ENCODE peak calls at places on chromosomes 6 and 20, in six cellular contexts. W is A549, U is stomach, J is K562, M is transverse colon, I is ovary. D is an unnamed sample.

GRCh38 chr20:25058051-25058796 is at the start of gene ACSS1:
- DNase-seq in W (peak; percentile 72), U (peak; percentile 70), J (peak; percentile 58), M (peak; percentile 78), I (peak; percentile 62), D (no peak)

GRCh38 chr6:28357036-28357435 is 7.3 kb downstream of the ZKSCAN3 start:
- DNase-seq in W (no peak), U (no peak), J (no peak), M (no peak), I (no peak), D (no peak)

GRCh38 chr6:501891-502601 is 110.5 kb downstream of the IRF4 start:
- DNase-seq in W (no peak), U (no peak), J (no peak), M (peak; percentile 27), I (no peak), D (no peak)

GRCh38 chr6:37779902-37780628 is 39.5 kb upstream of the ZFAND3 start:
- DNase-seq in W (no peak), U (no peak), J (no peak), M (no peak), I (no peak), D (no peak)

GRCh38 chr6:72216222-72217106 is 330.1 kb downstream of the RIMS1 start:
- DNase-seq in W (no peak), U (peak; percentile 66), J (no peak), M (no peak), I (no peak), D (no peak)

GRCh38 chr6:63844287-63844686 is 208.7 kb downstream of the PHF3 start:
- DNase-seq in W (no peak), U (no peak), J (no peak), M (no peak), I (no peak), D (no peak)

GRCh38 chr20:3635346-3635745 is 27.9 kb downstream of the GFRA4 start:
- DNase-seq in W (no peak), U (no peak), J (no peak), M (no peak), I (no peak), D (no peak)

GRCh38 chr20:50772418-50773185 is 22.3 kb upstream of the BCAS4 start:
- DNase-seq in W (no peak), U (no peak), J (no peak), M (no peak), I (no peak), D (no peak)

GRCh38 chr6:147675281-147675680 is 166.8 kb downstream of the SAMD5 start:
- DNase-seq in W (no peak), U (no peak), J (no peak), M (no peak), I (no peak), D (no peak)

GRCh38 chr20:49846206-49846807 is 33.7 kb downstream of the SLC9A8 start:
- DNase-seq in W (peak; percentile 47), U (peak; percentile 46), J (peak; percentile 56), M (peak; percentile 46), I (peak; percentile 43), D (no peak)

GRCh38 chr6:88008821-88009220 is 38.8 kb upstream of the SPACA1 start:
- DNase-seq in W (no peak), U (no peak), J (no peak), M (no peak), I (no peak), D (no peak)

GRCh38 chr6:166780284-166780683 is 153.2 kb upstream of the RPS6KA2 start:
- DNase-seq in W (no peak), U (no peak), J (no peak), M (no peak), I (no peak), D (peak; percentile 35)

GRCh38 chr6:167968091-167968490 is 29.4 kb upstream of the KIF25 start:
- DNase-seq in W (peak; percentile 9), U (no peak), J (peak; percentile 68), M (peak; percentile 59), I (no peak), D (peak; percentile 29)

GRCh38 chr6:152300517-152300916 is 336.6 kb downstream of the SYNE1 start:
- DNase-seq in W (no peak), U (no peak), J (no peak), M (no peak), I (no peak), D (no peak)

GRCh38 chr20:44924526-44924925 is 14.7 kb downstream of the PABPC1L start:
- DNase-seq in W (no peak), U (no peak), J (no peak), M (no peak), I (no peak), D (no peak)

GRCh38 chr6:166417285-166417691 is 34.5 kb upstream of the MPC1 start:
- DNase-seq in W (no peak), U (no peak), J (no peak), M (no peak), I (no peak), D (no peak)

GRCh38 chr6:150905769-150906168 is 40.3 kb downstream of the MTHFD1L start:
- DNase-seq in W (no peak), U (no peak), J (peak; percentile 63), M (no peak), I (no peak), D (no peak)

GRCh38 chr6:26420607-26421235 is 18.6 kb downstream of the BTN3A1 start:
- DNase-seq in W (peak; percentile 26), U (no peak), J (peak; percentile 48), M (peak; percentile 25), I (peak; percentile 23), D (no peak)

GRCh38 chr20:56760610-56761009 is 131.5 kb downstream of the TFAP2C start:
- DNase-seq in W (no peak), U (no peak), J (no peak), M (no peak), I (no peak), D (no peak)

GRCh38 chr6:151493495-151494234 is at the start of gene CCDC170:
- DNase-seq in W (peak; percentile 25), U (peak; percentile 31), J (no peak), M (no peak), I (peak; percentile 62), D (no peak)

GRCh38 chr6:31899215-31899614 is 1.7 kb upstream of the EHMT2 start:
- DNase-seq in W (no peak), U (no peak), J (no peak), M (no peak), I (no peak), D (no peak)

GRCh38 chr6:153125032-153125431 is 6.0 kb downstream of the RGS17 start:
- DNase-seq in W (no peak), U (no peak), J (no peak), M (no peak), I (no peak), D (no peak)

GRCh38 chr20:57947421-57948176 is 237.8 kb upstream of the PMEPA1 start:
- DNase-seq in W (no peak), U (no peak), J (no peak), M (no peak), I (no peak), D (no peak)

GRCh38 chr6:30327232-30327746 is 562 bp downstream of the TRIM39 start:
- DNase-seq in W (peak; percentile 75), U (no peak), J (no peak), M (no peak), I (no peak), D (no peak)
- TF ChIP-seq EP300 in W (no peak), U (peak; percentile 56), J (no peak), M (no peak), I (no peak), D (peak; percentile 29)

DNA sequence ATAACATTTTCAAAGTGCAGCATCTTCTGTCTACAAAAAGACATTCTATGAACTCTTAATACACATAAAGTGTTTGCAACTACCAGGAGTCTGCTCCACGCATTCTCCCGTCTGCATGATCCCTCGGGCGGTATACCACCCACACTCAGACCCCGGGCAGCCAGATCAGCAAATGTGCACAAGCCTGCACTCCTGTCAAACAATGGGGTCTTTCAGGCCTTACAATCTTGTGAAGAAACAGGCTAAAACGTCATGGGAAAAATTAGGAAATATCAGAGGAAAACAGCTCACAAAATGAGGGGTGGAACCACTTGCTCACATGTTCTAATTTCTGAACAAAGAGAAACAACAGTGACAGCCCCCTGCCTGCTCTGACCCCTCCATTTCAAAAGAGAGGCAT is 69.5 kb downstream of the BACH2 start:
- DNase-seq in W (no peak), U (no peak), J (no peak), M (no peak), I (no peak), D (no peak)
- TF ChIP-seq EP300 in W (no peak), U (no peak), J (no peak), M (no peak), I (no peak), D (no peak)

GRCh38 chr6:92757926-92758325 is 661.4 kb downstream of the EPHA7 start:
- DNase-seq in W (no peak), U (no peak), J (no peak), M (no peak), I (no peak), D (no peak)

GRCh38 chr6:92756912-92757311 is 662.4 kb downstream of the EPHA7 start:
- DNase-seq in W (no peak), U (no peak), J (no peak), M (no peak), I (no peak), D (no peak)

GRCh38 chr6:92752114-92752513 is 667.2 kb downstream of the EPHA7 start:
- DNase-seq in W (no peak), U (no peak), J (no peak), M (no peak), I (no peak), D (no peak)

GRCh38 chr6:92759195-92759594 is 660.2 kb downstream of the EPHA7 start:
- DNase-seq in W (no peak), U (no peak), J (no peak), M (no peak), I (no peak), D (no peak)

DNA sequence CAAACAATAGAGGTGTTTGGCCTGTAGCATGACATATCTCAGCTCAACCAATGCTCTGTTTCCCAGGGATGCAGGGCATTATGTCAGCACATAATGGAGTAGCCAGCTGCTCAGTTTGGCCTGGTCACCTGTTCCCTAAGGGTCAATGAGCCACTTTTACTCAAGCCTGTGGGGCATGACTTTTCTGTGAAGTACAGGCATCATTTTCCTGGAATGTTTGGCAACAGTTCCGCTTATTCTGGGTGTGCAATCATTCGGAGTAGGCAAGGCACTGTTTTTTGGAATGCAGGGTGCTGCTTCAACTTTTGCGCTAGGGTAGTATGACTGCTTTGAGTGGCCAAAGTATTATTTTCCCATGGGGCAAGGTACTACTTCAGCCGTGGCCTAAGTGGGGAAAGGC is 665.4 kb downstream of the EPHA7 start:
- DNase-seq in W (no peak), U (no peak), J (no peak), M (no peak), I (no peak), D (no peak)
- TF ChIP-seq EP300 in W (no peak), U (no peak), J (no peak), M (no peak), I (no peak), D (no peak)

DNA sequence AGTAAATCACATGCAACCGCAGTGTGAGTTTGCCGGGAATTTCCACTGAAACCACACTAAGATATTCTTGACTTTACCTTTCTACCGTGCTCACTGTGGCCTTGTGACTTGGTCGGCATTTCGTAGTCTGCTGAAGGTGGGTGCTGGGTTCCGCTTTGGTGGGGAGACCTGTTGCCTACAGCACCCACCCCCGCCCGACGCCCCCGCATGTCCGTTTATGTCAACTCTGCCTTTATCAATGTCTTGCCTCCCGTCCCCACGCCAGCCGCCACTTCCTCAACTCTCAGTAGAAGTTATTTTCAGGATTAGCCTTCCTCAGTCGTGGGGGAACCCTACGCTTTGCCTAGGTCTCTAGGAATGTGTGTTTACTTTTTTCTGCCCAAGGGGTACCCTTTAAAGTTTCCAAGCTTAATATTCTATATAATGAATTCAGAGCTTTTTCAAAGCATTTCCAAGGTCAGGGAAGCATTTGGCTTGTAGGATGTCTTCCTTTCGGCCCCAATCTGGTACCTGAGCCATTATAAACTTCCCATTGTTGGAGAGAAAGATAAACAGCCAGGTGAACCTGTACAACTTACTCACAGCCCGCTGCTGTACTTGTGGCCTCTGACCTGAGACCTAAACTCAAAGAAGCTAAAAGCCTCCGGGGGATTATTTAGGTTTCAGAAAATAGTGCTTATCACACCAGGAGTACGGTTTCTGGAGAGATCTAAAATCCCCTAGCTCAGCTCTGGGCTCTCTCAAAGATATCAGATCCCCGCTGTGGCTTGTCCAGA is 54.2 kb downstream of the TBC1D7 start:
- DNase-seq in W (no peak), U (peak; percentile 31), J (peak; percentile 75), M (peak; percentile 50), I (no peak), D (no peak)
- TF ChIP-seq EP300 in W (no peak), U (no peak), J (peak; percentile 93), M (no peak), I (no peak), D (no peak)

D was measured in H1.